ENCODE peak calls at places on chromosomes 12 and 14, in six cellular contexts. X, V, F, Z, E and I are unnamed samples. For H3K27me3, the result is how much of the 10 kb centered on the place peaks cover.

GRCh38 chr12:51687142-51687935 is 96.3 kb downstream of the SCN8A start:
- DNase-seq in X (no peak), V (no peak), F (no peak), Z (no peak), E (peak), I (no peak)

GRCh38 chr12:728781-729180 is 23.6 kb upstream of the WNK1 start:
- DNase-seq in X (no peak), V (no peak), F (no peak), Z (no peak), E (no peak), I (no peak)

GRCh38 chr12:123983822-123984485 is 10.9 kb downstream of the ZNF664 start:
- DNase-seq in X (no peak), V (peak), F (peak), Z (peak), E (peak), I (peak)

GRCh38 chr12:116693259-116694227 is 44.3 kb downstream of the SPRING1 start:
- DNase-seq in X (no peak), V (no peak), F (no peak), Z (no peak), E (no peak), I (no peak)

GRCh38 chr14:55398679-55399078 is 13.0 kb downstream of the ATG14 start:
- DNase-seq in X (peak), V (peak), F (no peak), Z (no peak), E (peak), I (no peak)

GRCh38 chr14:56170877-56171422 is 52.7 kb downstream of the PELI2 start:
- DNase-seq in X (no peak), V (no peak), F (no peak), Z (no peak), E (no peak), I (no peak)

GRCh38 chr12:27245039-27245438 is 953 bp downstream of the STK38L start:
- DNase-seq in X (no peak), V (no peak), F (no peak), Z (no peak), E (no peak), I (no peak)

GRCh38 chr12:42161529-42161928 is 16.9 kb upstream of the GXYLT1 start:
- DNase-seq in X (no peak), V (no peak), F (no peak), Z (no peak), E (no peak), I (no peak)

GRCh38 chr14:29222671-29223268 is 456.2 kb downstream of the FOXG1 start:
- DNase-seq in X (peak), V (no peak), F (no peak), Z (no peak), E (peak), I (no peak)

GRCh38 chr12:14257734-14258467 is 107.6 kb upstream of the ATF7IP start:
- DNase-seq in X (peak), V (peak), F (peak), Z (peak), E (peak), I (peak)

GRCh38 chr14:105153331-105153731 is 15.2 kb downstream of the JAG2 start:
- DNase-seq in X (no peak), V (no peak), F (no peak), Z (no peak), E (no peak), I (no peak)

GRCh38 chr12:112906712-112907414 is at the start of gene OAS1:
- DNase-seq in X (no peak), V (no peak), F (peak), Z (peak), E (peak), I (peak)

GRCh38 chr14:89007906-89008305 is 183.5 kb downstream of the TTC8 start:
- DNase-seq in X (no peak), V (no peak), F (no peak), Z (no peak), E (no peak), I (no peak)

GRCh38 chr14:92716131-92716530 is 32.3 kb downstream of the LGMN start:
- DNase-seq in X (no peak), V (no peak), F (no peak), Z (no peak), E (no peak), I (no peak)

GRCh38 chr14:34387974-34388533 is 74.0 kb downstream of the SPTSSA start:
- DNase-seq in X (no peak), V (no peak), F (no peak), Z (no peak), E (no peak), I (no peak)

GRCh38 chr14:57352771-57353170 is 37.6 kb upstream of the NAA30 start:
- DNase-seq in X (no peak), V (no peak), F (no peak), Z (no peak), E (no peak), I (no peak)

GRCh38 chr12:85278598-85279448 is 1.2 kb upstream of the ALX1 start:
- DNase-seq in X (no peak), V (no peak), F (no peak), Z (no peak), E (no peak), I (peak)

GRCh38 chr12:121214855-121215745 is 5.2 kb downstream of the P2RX4 start:
- DNase-seq in X (peak), V (peak), F (no peak), Z (no peak), E (peak), I (no peak)

GRCh38 chr12:6960291-6961277 is 9.4 kb downstream of the PTPN6 start:
- DNase-seq in X (no peak), V (no peak), F (no peak), Z (no peak), E (peak), I (no peak)

GRCh38 chr14:74858022-74858421 is 17.9 kb downstream of the PROX2 start:
- DNase-seq in X (no peak), V (no peak), F (no peak), Z (no peak), E (no peak), I (no peak)

GRCh38 chr12:68498736-68499135 is 112.0 kb upstream of the RAP1B start:
- DNase-seq in X (no peak), V (no peak), F (no peak), Z (no peak), E (no peak), I (no peak)

GRCh38 chr12:570949-571794 is 92.1 kb downstream of the NINJ2 start:
- DNase-seq in X (peak), V (peak), F (no peak), Z (peak), E (peak), I (no peak)

GRCh38 chr12:78560633-78561032 is 303.9 kb upstream of the SYT1 start:
- DNase-seq in X (no peak), V (no peak), F (no peak), Z (no peak), E (no peak), I (no peak)

GRCh38 chr12:4001869-4002268 is 128.7 kb upstream of the PARP11 start:
- DNase-seq in X (no peak), V (no peak), F (no peak), Z (no peak), E (no peak), I (no peak)

GRCh38 chr14:42269234-42269633 is 662.6 kb downstream of the LRFN5 start:
- DNase-seq in X (no peak), V (no peak), F (no peak), Z (no peak), E (no peak), I (no peak)

GRCh38 chr14:104436047-104436531 is 143.5 kb upstream of the C14orf180 start:
- DNase-seq in X (no peak), V (no peak), F (peak), Z (peak), E (no peak), I (peak)

GRCh38 chr12:68067762-68068376 is 78.6 kb downstream of the IFNG-AS1 start:
- DNase-seq in X (no peak), V (peak), F (no peak), Z (no peak), E (no peak), I (no peak)

GRCh38 chr14:76778546-76779215 is 17.4 kb downstream of the VASH1 start:
- DNase-seq in X (no peak), V (no peak), F (no peak), Z (no peak), E (no peak), I (no peak)

GRCh38 chr12:188910-189621 is 24.9 kb downstream of the SLC6A12 start:
- DNase-seq in X (peak), V (no peak), F (peak), Z (no peak), E (peak), I (peak)

GRCh38 chr12:110726018-110726417 is 16.7 kb downstream of the PPP1CC start:
- DNase-seq in X (no peak), V (no peak), F (no peak), Z (no peak), E (no peak), I (no peak)

GRCh38 chr14:38989917-38990546 is 113.0 kb downstream of the SEC23A start:
- DNase-seq in X (no peak), V (no peak), F (no peak), Z (no peak), E (no peak), I (no peak)

GRCh38 chr12:48159976-48160525 is 2.7 kb upstream of the ASB8 start:
- DNase-seq in X (no peak), V (no peak), F (no peak), Z (no peak), E (peak), I (no peak)

GRCh38 chr12:122067966-122068365 is 10.6 kb upstream of the MLXIP start:
- DNase-seq in X (no peak), V (no peak), F (no peak), Z (no peak), E (peak), I (peak)

GRCh38 chr12:79006306-79006705 is 141.7 kb downstream of the SYT1 start:
- DNase-seq in X (no peak), V (peak), F (no peak), Z (no peak), E (peak), I (no peak)

GRCh38 chr14:21748869-21749303 is 75.3 kb upstream of the OR4E1 start:
- DNase-seq in X (no peak), V (peak), F (peak), Z (no peak), E (peak), I (no peak)

GRCh38 chr12:54200412-54200811 is 11.6 kb upstream of the SMUG1 start:
- DNase-seq in X (no peak), V (no peak), F (no peak), Z (no peak), E (no peak), I (no peak)
- H3K27me3 ChIP-seq in X (under half), V (under half), F (under half), Z (under half), E (under half), I (under half)

GRCh38 chr12:15996254-15996653 is 85.1 kb downstream of the DERA start:
- DNase-seq in X (no peak), V (no peak), F (peak), Z (no peak), E (peak), I (no peak)
- TF ChIP-seq CTCF in X (no peak), V (no peak), F (peak), Z (no peak), E (no peak), I (no peak)

DNA sequence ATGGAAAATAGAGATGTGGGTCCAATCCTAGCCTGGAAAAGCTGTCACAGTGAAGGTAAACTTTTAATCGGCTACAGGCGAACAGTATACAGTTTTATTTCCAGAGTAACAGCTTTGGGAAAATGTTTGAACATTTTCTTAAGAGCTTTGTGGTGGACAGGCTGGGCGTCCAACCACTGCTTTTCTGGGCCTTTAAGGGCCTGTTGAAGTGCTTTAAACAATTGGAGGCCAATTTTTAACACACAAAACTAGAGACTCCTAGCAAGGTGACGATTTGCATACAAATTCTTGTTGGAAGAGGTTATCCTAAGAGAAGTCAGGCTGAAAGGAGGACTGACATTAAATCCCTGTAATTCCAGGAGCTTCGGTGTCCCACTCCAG is 27.0 kb downstream of the BCL11B start:
- DNase-seq in X (no peak), V (no peak), F (no peak), Z (no peak), E (no peak), I (no peak)
- H3K27me3 ChIP-seq in X (under half), V (under half), F (half or more), Z (under half), E (under half), I (under half)

GRCh38 chr14:53954551-53955233 is 1.9 kb downstream of the BMP4 start:
- DNase-seq in X (no peak), V (no peak), F (no peak), Z (no peak), E (peak), I (peak)
- TF ChIP-seq CTCF in X (no peak), V (no peak), F (no peak), Z (no peak), E (peak), I (peak)

GRCh38 chr12:103627189-103627855 is 40.2 kb downstream of the STAB2 start:
- DNase-seq in X (no peak), V (no peak), F (no peak), Z (no peak), E (no peak), I (no peak)

GRCh38 chr12:103620395-103620794 is 33.3 kb downstream of the STAB2 start:
- DNase-seq in X (no peak), V (no peak), F (no peak), Z (no peak), E (no peak), I (no peak)

GRCh38 chr12:103626498-103626897 is 39.4 kb downstream of the STAB2 start:
- DNase-seq in X (no peak), V (no peak), F (peak), Z (no peak), E (peak), I (peak)

GRCh38 chr12:103623716-103624115 is 36.6 kb downstream of the STAB2 start:
- DNase-seq in X (no peak), V (no peak), F (no peak), Z (no peak), E (no peak), I (no peak)
- H3K27me3 ChIP-seq in X (under half), V (under half), F (under half), Z (under half), E (under half), I (under half)

DNA sequence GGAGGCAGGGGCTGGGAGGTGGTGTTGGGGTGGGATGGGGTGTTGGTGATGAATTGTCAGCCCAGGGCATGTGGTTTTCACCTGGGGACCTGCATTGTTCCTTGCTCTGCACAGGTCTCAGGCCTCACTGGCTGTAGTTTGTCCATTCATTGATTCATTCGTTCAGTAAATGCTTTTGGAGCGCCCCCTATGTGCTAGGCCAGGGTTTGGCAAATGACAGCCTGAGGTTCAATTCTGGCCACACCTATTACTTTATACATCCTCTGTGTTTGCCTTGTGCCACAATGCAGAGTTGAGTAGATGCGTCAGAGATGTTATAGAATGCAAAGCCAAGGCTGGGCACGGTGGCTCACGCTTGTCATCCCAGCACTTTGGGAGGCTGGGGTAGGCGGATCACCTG is 4.7 kb downstream of the ADCK1 start:
- DNase-seq in X (no peak), V (no peak), F (no peak), Z (no peak), E (no peak), I (no peak)
- TF ChIP-seq CTCF in X (peak), V (peak), F (peak), Z (no peak), E (peak), I (no peak)